ENCODE peak calls at places on chromosome X, in five cellular contexts. One of them, this sample, is unnamed.

GRCh38 chrX:153968754-153969124 is 2.9 kb downstream of the HCFC1 start:
- DNase-seq in activated naive CD4-positive, alpha-beta T cell: peak
- DNase-seq in caudate nucleus: peak
- DNase-seq in activated T-helper 1 cell treated with Interleukin-2 at 50 U/mL for 16 hours: no peak
- DNase-seq in hepatic stellate cell: no peak
- DNase-seq in this sample: no peak

GRCh38 chrX:136711147-136711546 is 63.2 kb downstream of the CD40LG start:
- DNase-seq in activated naive CD4-positive, alpha-beta T cell: no peak
- DNase-seq in caudate nucleus: peak
- DNase-seq in activated T-helper 1 cell treated with Interleukin-2 at 50 U/mL for 16 hours: no peak
- DNase-seq in hepatic stellate cell: peak
- DNase-seq in this sample: no peak

GRCh38 chrX:110182865-110183264 is 135.0 kb downstream of the AMMECR1 start:
- DNase-seq in activated naive CD4-positive, alpha-beta T cell: no peak
- DNase-seq in caudate nucleus: no peak
- DNase-seq in activated T-helper 1 cell treated with Interleukin-2 at 50 U/mL for 16 hours: no peak
- DNase-seq in hepatic stellate cell: no peak
- DNase-seq in this sample: no peak

GRCh38 chrX:124502144-124502543 is 155.8 kb downstream of the SH2D1A start:
- DNase-seq in activated naive CD4-positive, alpha-beta T cell: no peak
- DNase-seq in caudate nucleus: no peak
- DNase-seq in activated T-helper 1 cell treated with Interleukin-2 at 50 U/mL for 16 hours: no peak
- DNase-seq in hepatic stellate cell: no peak
- DNase-seq in this sample: no peak

GRCh38 chrX:127732709-127733108 is 319.5 kb downstream of the ACTRT1 start:
- DNase-seq in activated naive CD4-positive, alpha-beta T cell: no peak
- DNase-seq in caudate nucleus: no peak
- DNase-seq in activated T-helper 1 cell treated with Interleukin-2 at 50 U/mL for 16 hours: no peak
- DNase-seq in hepatic stellate cell: no peak
- DNase-seq in this sample: no peak

GRCh38 chrX:103220511-103221406 is 5.9 kb downstream of the BEX4 start:
- DNase-seq in activated naive CD4-positive, alpha-beta T cell: no peak
- DNase-seq in caudate nucleus: peak
- DNase-seq in activated T-helper 1 cell treated with Interleukin-2 at 50 U/mL for 16 hours: no peak
- DNase-seq in hepatic stellate cell: no peak
- DNase-seq in this sample: no peak

GRCh38 chrX:72255445-72255844 is 16.6 kb upstream of the ERCC6L start:
- DNase-seq in activated naive CD4-positive, alpha-beta T cell: no peak
- DNase-seq in caudate nucleus: no peak
- DNase-seq in activated T-helper 1 cell treated with Interleukin-2 at 50 U/mL for 16 hours: no peak
- DNase-seq in hepatic stellate cell: no peak
- DNase-seq in this sample: no peak

GRCh38 chrX:16145656-16146055 is 21.6 kb upstream of the MAGEB17 start:
- DNase-seq in activated naive CD4-positive, alpha-beta T cell: no peak
- DNase-seq in caudate nucleus: no peak
- DNase-seq in activated T-helper 1 cell treated with Interleukin-2 at 50 U/mL for 16 hours: no peak
- DNase-seq in hepatic stellate cell: no peak
- DNase-seq in this sample: no peak

GRCh38 chrX:105167233-105167632 is 53.3 kb downstream of the TEX13A start:
- DNase-seq in activated naive CD4-positive, alpha-beta T cell: no peak
- DNase-seq in caudate nucleus: no peak
- DNase-seq in activated T-helper 1 cell treated with Interleukin-2 at 50 U/mL for 16 hours: no peak
- DNase-seq in hepatic stellate cell: no peak
- DNase-seq in this sample: no peak

GRCh38 chrX:96884027-96884426 is 319 bp downstream of the RPA4 start:
- DNase-seq in activated naive CD4-positive, alpha-beta T cell: no peak
- DNase-seq in caudate nucleus: no peak
- DNase-seq in activated T-helper 1 cell treated with Interleukin-2 at 50 U/mL for 16 hours: no peak
- DNase-seq in hepatic stellate cell: no peak
- DNase-seq in this sample: no peak

GRCh38 chrX:38561951-38562719 is 793 bp downstream of the TSPAN7 start:
- DNase-seq in activated naive CD4-positive, alpha-beta T cell: no peak
- DNase-seq in caudate nucleus: peak
- DNase-seq in activated T-helper 1 cell treated with Interleukin-2 at 50 U/mL for 16 hours: no peak
- DNase-seq in hepatic stellate cell: peak
- DNase-seq in this sample: no peak